ENCODE peak calls at places on chromosome 9, in ten cellular contexts. R is fibroblast of lung, U is mucosa of descending colon, S is GM13976, C is BJ, W is astrocyte, B is GM10248, Z is progenitor cell of endocrine pancreas, T is osteocyte, M is testis. H is an unnamed sample.

GRCh38 chr9:81613002-81613750 is 76.2 kb downstream of the TLE1 start:
- DNase-seq in R (peak; percentile 99), U (peak; percentile 46), S (no peak), C (peak; percentile 87), W (no peak), B (no peak), Z (no peak), T (peak; percentile 86), M (peak; percentile 34), H (peak; percentile 65)

GRCh38 chr9:11338130-11338529 is 725.3 kb upstream of the PTPRD start:
- DNase-seq in R (no peak), U (no peak), S (no peak), C (no peak), W (no peak), B (no peak), Z (no peak), T (no peak), M (no peak), H (no peak)

GRCh38 chr9:22097712-22098111 is 88.6 kb upstream of the CDKN2B start:
- DNase-seq in R (peak; percentile 83), U (no peak), S (no peak), C (peak; percentile 85), W (peak; percentile 94), B (no peak), Z (no peak), T (no peak), M (no peak), H (peak; percentile 93)

GRCh38 chr9:14173730-14174129 is 140.2 kb downstream of the NFIB start:
- DNase-seq in R (no peak), U (no peak), S (no peak), C (no peak), W (no peak), B (no peak), Z (no peak), T (no peak), M (no peak), H (no peak)

GRCh38 chr9:126934441-126934840 is 19.9 kb downstream of the RALGPS1 start:
- DNase-seq in R (no peak), U (no peak), S (no peak), C (no peak), W (no peak), B (no peak), Z (no peak), T (no peak), M (no peak), H (no peak)

GRCh38 chr9:97437151-97437550 is 25.3 kb downstream of the TDRD7 start:
- DNase-seq in R (no peak), U (no peak), S (no peak), C (no peak), W (no peak), B (no peak), Z (no peak), T (no peak), M (no peak), H (no peak)

GRCh38 chr9:36928670-36929349 is 105.3 kb downstream of the PAX5 start:
- DNase-seq in R (no peak), U (no peak), S (peak; percentile 63), C (no peak), W (peak; percentile 88), B (peak; percentile 56), Z (no peak), T (no peak), M (no peak), H (peak; percentile 69)

GRCh38 chr9:16484744-16485143 is 385.7 kb downstream of the BNC2 start:
- DNase-seq in R (peak; percentile 20), U (no peak), S (no peak), C (no peak), W (peak; percentile 74), B (no peak), Z (no peak), T (no peak), M (no peak), H (no peak)

GRCh38 chr9:111959468-111959941 is 62.9 kb downstream of the UGCG start:
- DNase-seq in R (peak; percentile 82), U (peak; percentile 58), S (no peak), C (peak; percentile 74), W (peak; percentile 92), B (no peak), Z (no peak), T (no peak), M (no peak), H (peak; percentile 93)

GRCh38 chr9:96612105-96612965 is 7.3 kb downstream of the CDC14B start:
- DNase-seq in R (peak; percentile 90), U (no peak), S (no peak), C (peak; percentile 73), W (peak; percentile 88), B (no peak), Z (no peak), T (peak; percentile 72), M (peak; percentile 58), H (peak; percentile 93)

GRCh38 chr9:6049798-6050197 is 34.4 kb upstream of the RANBP6 start:
- DNase-seq in R (no peak), U (no peak), S (peak; percentile 21), C (no peak), W (no peak), B (peak; percentile 41), Z (no peak), T (no peak), M (peak; percentile 50), H (peak; percentile 35)
- TF ChIP-seq CTCF in R (peak; percentile 15), U (no peak), S (peak; percentile 24), C (peak; percentile 32), W (peak; percentile 9), B (peak; percentile 42), Z (no peak), T (peak; percentile 20), M (no peak), H (peak; percentile 81)

DNA sequence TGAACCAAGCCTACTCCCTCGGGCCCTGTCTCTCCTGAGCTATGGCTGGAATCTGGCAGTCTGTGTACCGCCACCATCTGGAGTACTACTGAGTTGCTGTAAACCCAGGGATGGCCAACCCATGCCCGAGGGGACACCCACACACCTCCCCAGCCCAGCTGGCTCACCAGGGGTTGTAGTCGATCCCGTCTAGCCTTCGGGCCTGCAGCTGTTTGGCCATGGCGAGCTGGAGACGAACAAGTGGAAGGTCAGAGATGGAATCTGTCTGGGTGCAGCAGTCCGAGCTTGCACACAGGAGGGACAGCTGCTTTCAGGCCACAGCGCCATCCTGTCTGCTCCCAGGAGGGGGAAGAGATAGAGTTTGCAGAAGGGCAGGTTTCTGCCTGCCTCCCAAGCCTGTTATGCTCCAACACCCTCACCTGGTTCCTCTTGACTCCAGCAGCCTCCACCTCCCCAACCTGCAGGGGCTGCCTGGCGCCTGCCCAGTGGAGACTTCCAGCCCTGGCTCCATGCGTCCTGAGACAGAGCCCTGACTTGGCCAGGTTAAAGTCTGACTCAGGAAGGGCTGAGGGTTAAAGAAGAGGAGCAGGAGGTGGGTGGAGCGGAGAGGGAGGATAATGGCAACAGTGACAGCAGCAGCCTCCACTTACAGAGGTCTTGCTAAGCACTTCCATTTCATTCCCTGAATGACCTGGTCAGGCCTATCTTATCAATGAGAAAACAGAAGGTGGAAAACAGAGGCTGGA is 15.8 kb upstream of the SPOUT1 start:
- DNase-seq in R (no peak), U (no peak), S (peak; percentile 20), C (no peak), W (no peak), B (no peak), Z (no peak), T (peak; percentile 93), M (no peak), H (no peak)
- TF ChIP-seq CTCF in R (no peak), U (no peak), S (no peak), C (peak; percentile 39), W (no peak), B (no peak), Z (peak; percentile 30), T (peak; percentile 51), M (no peak), H (no peak)

GRCh38 chr9:33721674-33722358 is 73.5 kb upstream of the PRSS3 start:
- DNase-seq in R (peak; percentile 80), U (peak; percentile 89), S (peak; percentile 86), C (no peak), W (peak; percentile 42), B (peak; percentile 82), Z (peak; percentile 92), T (peak; percentile 95), M (peak; percentile 93), H (peak; percentile 67)

GRCh38 chr9:33714989-33715388 is 80.4 kb upstream of the PRSS3 start:
- DNase-seq in R (no peak), U (no peak), S (no peak), C (no peak), W (no peak), B (no peak), Z (no peak), T (no peak), M (no peak), H (no peak)

GRCh38 chr9:33722359-33722675 is 73.0 kb upstream of the PRSS3 start:
- DNase-seq in R (no peak), U (no peak), S (no peak), C (no peak), W (no peak), B (no peak), Z (no peak), T (no peak), M (no peak), H (no peak)

GRCh38 chr9:33719581-33720374 is 75.6 kb upstream of the PRSS3 start:
- DNase-seq in R (no peak), U (peak; percentile 46), S (peak; percentile 51), C (no peak), W (no peak), B (peak; percentile 35), Z (peak; percentile 46), T (no peak), M (peak; percentile 43), H (peak; percentile 15)

DNA sequence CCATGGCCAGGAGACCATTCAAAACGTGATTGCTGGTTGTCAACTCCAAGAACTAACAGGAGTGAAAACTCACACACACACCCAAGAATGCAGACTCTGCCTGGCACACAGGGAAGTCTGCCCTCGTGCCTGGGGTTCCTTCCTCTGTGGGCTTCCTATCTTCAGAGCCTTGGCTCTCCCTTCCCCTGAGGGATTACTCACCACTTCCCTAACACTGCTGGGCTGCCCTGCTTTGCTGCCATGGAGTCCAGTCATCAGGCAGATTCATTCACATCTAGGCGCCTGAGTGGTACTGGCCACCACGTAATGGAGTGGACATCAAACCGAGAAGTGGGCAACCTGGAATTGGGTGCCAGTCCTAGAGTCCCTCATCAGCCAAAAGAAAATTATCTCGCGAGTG is 76.4 kb upstream of the PRSS3 start:
- DNase-seq in R (no peak), U (no peak), S (no peak), C (no peak), W (no peak), B (no peak), Z (no peak), T (no peak), M (peak; percentile 32), H (peak; percentile 39)
- TF ChIP-seq CTCF in R (no peak), U (no peak), S (no peak), C (no peak), W (no peak), B (no peak), Z (no peak), T (no peak), M (no peak), H (no peak)

GRCh38 chr9:121838757-121839669 is 187.6 kb downstream of the DAB2IP start:
- DNase-seq in R (no peak), U (no peak), S (no peak), C (no peak), W (no peak), B (no peak), Z (no peak), T (peak; percentile 66), M (no peak), H (no peak)
- TF ChIP-seq CTCF in R (no peak), U (no peak), S (no peak), C (no peak), W (no peak), B (no peak), Z (no peak), T (peak; percentile 11), M (no peak), H (peak; percentile 15)

H was measured in HFFc6.